ENCODE peak calls at places on chromosomes 6 and 20, in four cellular contexts. W, L, I and M are unnamed samples.

GRCh38 chr6:46473866-46474265 is 17.4 kb downstream of the RCAN2 start:
- DNase-seq in W (peak; percentile 35), I (no peak), L (no peak), M (no peak)

GRCh38 chr6:146950351-146950835 is 253.8 kb upstream of the STXBP5 start:
- DNase-seq in L (no peak), W (no peak), I (peak; percentile 57), M (no peak)

GRCh38 chr6:159978291-159979135 is 9.6 kb downstream of the IGF2R start:
- DNase-seq in W (no peak), I (no peak), L (no peak), M (no peak)

GRCh38 chr20:57574954-57575353 is 14.0 kb downstream of the PCK1 start:
- DNase-seq in W (no peak), I (no peak), L (no peak), M (no peak)

GRCh38 chr6:138493413-138493812 is 5.9 kb downstream of the NHSL1 start:
- DNase-seq in W (peak; percentile 25), L (peak; percentile 49), I (no peak), M (peak; percentile 93)

GRCh38 chr20:62045529-62046277 is 20.0 kb downstream of the TAF4 start:
- DNase-seq in I (no peak), L (no peak), W (no peak), M (no peak)

GRCh38 chr20:53907968-53908751 is 162.2 kb downstream of the BCAS1 start:
- DNase-seq in L (no peak), W (no peak), I (no peak), M (no peak)

GRCh38 chr20:55667955-55668354 is 337.4 kb downstream of the CBLN4 start:
- DNase-seq in L (no peak), W (no peak), I (no peak), M (no peak)

GRCh38 chr6:90286884-90287488 is 9.7 kb downstream of the BACH2 start:
- DNase-seq in I (peak; percentile 27), L (no peak), W (peak; percentile 41), M (no peak)

GRCh38 chr20:44309763-44310663 is 989 bp downstream of the FITM2 start:
- DNase-seq in L (no peak), W (peak; percentile 16), I (peak; percentile 15), M (no peak)

GRCh38 chr6:75403563-75403962 is 90.0 kb downstream of the FILIP1 start:
- DNase-seq in W (no peak), I (no peak), L (no peak), M (no peak)

GRCh38 chr20:34896086-34896551 is 19.7 kb downstream of the ACSS2 start:
- DNase-seq in I (no peak), W (no peak), L (no peak), M (no peak)

GRCh38 chr6:165744515-165745228 is 81.6 kb upstream of the PDE10A start:
- DNase-seq in I (no peak), L (no peak), W (peak; percentile 35), M (no peak)

GRCh38 chr6:128400875-128401274 is 119.5 kb downstream of the PTPRK start:
- DNase-seq in L (no peak), W (no peak), I (no peak), M (no peak)

GRCh38 chr20:50123418-50123817 is 10.5 kb upstream of the UBE2V1 start:
- DNase-seq in W (no peak), L (no peak), I (no peak), M (no peak)

GRCh38 chr20:60035-60918 is 27.2 kb upstream of the DEFB125 start:
- DNase-seq in I (no peak), L (no peak), W (no peak), M (no peak)

GRCh38 chr20:1809121-1809520 is 86.1 kb upstream of the SIRPA start:
- DNase-seq in I (peak; percentile 28), W (peak; percentile 90), L (no peak), M (peak; percentile 38)

GRCh38 chr6:84346372-84346771 is 118.9 kb upstream of the CEP162 start:
- DNase-seq in L (no peak), I (peak; percentile 4), W (no peak), M (no peak)

GRCh38 chr6:129280719-129281118 is 397.8 kb downstream of the LAMA2 start:
- DNase-seq in L (no peak), W (no peak), I (no peak), M (no peak)

GRCh38 chr6:158322724-158323560 is 10.7 kb downstream of the TULP4 start:
- DNase-seq in W (no peak), L (no peak), I (peak; percentile 47), M (peak; percentile 15)

GRCh38 chr6:118712955-118713354 is 61.6 kb upstream of the CEP85L start:
- DNase-seq in I (no peak), L (no peak), W (peak; percentile 62), M (no peak)

GRCh38 chr20:40769677-40770285 is 80.7 kb upstream of the MAFB start:
- DNase-seq in W (no peak), L (no peak), I (no peak), M (no peak)

GRCh38 chr20:45685896-45686295 is 15.9 kb upstream of the WFDC11 start:
- DNase-seq in I (no peak), W (peak; percentile 3), L (no peak), M (no peak)

GRCh38 chr6:19465240-19465639 is 371.9 kb upstream of the ID4 start:
- DNase-seq in W (no peak), L (no peak), I (no peak), M (no peak)

GRCh38 chr6:12229332-12229731 is 60.8 kb upstream of the EDN1 start:
- DNase-seq in W (no peak), L (no peak), I (no peak), M (no peak)

GRCh38 chr6:35718911-35719381 is 17.9 kb upstream of the ARMC12 start:
- DNase-seq in I (peak; percentile 49), L (no peak), W (no peak), M (no peak)

GRCh38 chr6:31927242-31927867 is at the start of gene C2:
- DNase-seq in L (peak; percentile 45), I (no peak), W (no peak), M (no peak)

GRCh38 chr6:31928672-31928939 is 1.1 kb downstream of the C2 start:
- DNase-seq in W (no peak), I (no peak), L (no peak), M (no peak)

GRCh38 chr6:31922942-31923341 is 4.6 kb upstream of the C2 start:
- DNase-seq in W (no peak), I (no peak), L (no peak), M (no peak)

GRCh38 chr6:31930962-31931361 is 3.4 kb downstream of the C2 start:
- DNase-seq in I (no peak), W (no peak), L (no peak), M (no peak)

GRCh38 chr6:31927868-31928671 is 553 bp downstream of the C2 start:
- DNase-seq in L (no peak), I (no peak), W (no peak), M (no peak)
- H3K4me3 ChIP-seq in L (peak overlapping the region; percentile 29), I (no peak overlapping the region), W (no peak overlapping the region), M (no peak overlapping the region)

DNA sequence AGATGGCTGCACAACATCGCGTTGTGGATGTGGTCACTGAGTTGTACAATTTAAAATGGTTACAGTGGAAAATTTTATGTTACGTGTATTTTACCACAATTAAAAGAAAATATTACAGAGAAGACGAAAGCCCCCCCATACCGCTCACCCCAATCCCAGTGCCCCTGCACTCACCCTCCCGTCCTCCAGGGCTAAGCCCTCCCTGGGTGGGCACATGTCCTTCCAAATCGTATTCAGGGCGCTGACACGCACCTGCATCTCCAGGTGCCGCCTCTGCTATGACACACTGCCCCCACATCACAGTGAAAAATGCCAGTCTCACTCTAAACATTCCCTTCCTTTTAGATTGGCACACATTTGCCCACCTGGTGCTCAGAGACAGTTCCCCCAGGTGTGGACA is 49.4 kb downstream of the PSMG4 start:
- DNase-seq in I (no peak), W (no peak), L (no peak), M (no peak)
- TF ChIP-seq CTCF in I (no peak), W (no peak), L (no peak), M (no peak)

DNA sequence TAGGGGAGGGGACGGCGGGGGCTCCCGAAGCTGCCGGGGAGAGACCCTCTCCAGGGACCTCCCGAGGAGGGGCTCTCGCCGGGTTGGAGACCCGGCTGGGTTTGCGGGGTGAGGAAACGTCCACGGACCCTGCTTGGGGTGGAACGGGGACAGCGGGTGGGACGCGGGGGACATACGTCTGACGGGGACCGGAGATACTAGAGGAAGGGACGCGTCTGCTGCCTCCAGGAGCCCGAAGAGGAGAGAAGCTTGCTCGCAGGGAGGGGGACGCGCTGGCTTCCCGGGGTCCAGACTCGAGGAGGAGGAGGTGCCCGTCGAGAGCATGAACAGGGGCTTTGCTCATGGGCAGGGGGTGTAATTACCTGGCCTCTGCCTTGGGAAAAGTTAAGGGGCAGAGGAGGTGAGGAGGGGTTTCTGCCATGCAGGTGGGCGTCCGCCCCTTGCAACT is 593 bp downstream of the DNMT3B start:
- DNase-seq in L (no peak), I (no peak), W (no peak), M (no peak)
- H3K4me3 ChIP-seq in L (peak overlapping the region; percentile 80), I (peak overlapping the region; percentile 92), W (peak overlapping the region; percentile 70), M (peak overlapping the region; percentile 78)

GRCh38 chr6:97978855-97979271 is 695.8 kb upstream of the MMS22L start:
- DNase-seq in I (no peak), L (no peak), W (no peak), M (no peak)
- TF ChIP-seq CTCF in I (no peak), L (no peak), W (no peak), M (no peak)

DNA sequence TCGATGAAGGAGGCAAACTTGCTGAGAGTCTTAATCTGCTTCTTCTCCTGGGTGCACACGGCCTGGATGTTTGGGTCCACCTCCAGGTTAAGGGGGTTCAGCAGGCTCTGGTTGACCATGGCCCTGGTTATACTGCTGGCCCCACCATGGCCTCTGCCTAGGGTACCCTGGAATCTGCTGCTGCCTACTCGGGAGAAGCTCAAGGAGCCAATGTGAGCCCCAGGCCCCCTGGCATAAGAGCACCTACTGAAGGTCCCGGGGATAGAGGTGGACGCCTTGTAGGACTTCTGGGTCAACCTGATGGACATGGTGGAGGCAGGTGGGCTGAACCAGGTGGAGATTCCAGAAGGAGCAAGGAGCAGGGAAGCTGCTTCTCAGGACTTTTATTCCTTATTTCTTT is 17.9 kb upstream of the FKBP1C start:
- DNase-seq in I (no peak), W (no peak), L (no peak), M (no peak)
- H3K4me3 ChIP-seq in I (no peak overlapping the region), W (no peak overlapping the region), L (no peak overlapping the region), M (no peak overlapping the region)